ENCODE peak calls at places on chromosomes 12 and 14, in ten cellular contexts. One of them, this sample, is unnamed.

GRCh38 chr14:103544627-103545218 is 15.7 kb downstream of the TRMT61A start:
- DNase-seq in breast epithelium: no peak
- DNase-seq in Panc1: no peak
- DNase-seq in HCT116: no peak
- DNase-seq in SK-N-SH: no peak
- DNase-seq in transverse colon: no peak
- DNase-seq in stomach: no peak
- DNase-seq in esophagus muscularis mucosa: no peak
- DNase-seq in prostate gland: no peak
- DNase-seq in GM23338: no peak
- DNase-seq in this sample: peak; percentile 60

GRCh38 chr12:118319627-118320026 is 53.1 kb downstream of the TAOK3 start:
- DNase-seq in breast epithelium: no peak
- DNase-seq in Panc1: no peak
- DNase-seq in HCT116: no peak
- DNase-seq in SK-N-SH: no peak
- DNase-seq in transverse colon: no peak
- DNase-seq in stomach: no peak
- DNase-seq in esophagus muscularis mucosa: no peak
- DNase-seq in prostate gland: no peak
- DNase-seq in GM23338: no peak
- DNase-seq in this sample: no peak

GRCh38 chr12:52946334-52946733 is 2.6 kb upstream of the KRT18 start:
- DNase-seq in breast epithelium: no peak
- DNase-seq in Panc1: no peak
- DNase-seq in HCT116: no peak
- DNase-seq in SK-N-SH: no peak
- DNase-seq in transverse colon: no peak
- DNase-seq in stomach: no peak
- DNase-seq in esophagus muscularis mucosa: no peak
- DNase-seq in prostate gland: no peak
- DNase-seq in GM23338: no peak
- DNase-seq in this sample: no peak

GRCh38 chr12:43132291-43132690 is 419.7 kb downstream of the ADAMTS20 start:
- DNase-seq in breast epithelium: no peak
- DNase-seq in Panc1: no peak
- DNase-seq in HCT116: no peak
- DNase-seq in SK-N-SH: no peak
- DNase-seq in transverse colon: no peak
- DNase-seq in stomach: no peak
- DNase-seq in esophagus muscularis mucosa: no peak
- DNase-seq in prostate gland: no peak
- DNase-seq in GM23338: no peak
- DNase-seq in this sample: no peak

GRCh38 chr14:31568671-31569070 is 7.5 kb downstream of the NUBPL start:
- DNase-seq in breast epithelium: no peak
- DNase-seq in Panc1: no peak
- DNase-seq in HCT116: no peak
- DNase-seq in SK-N-SH: no peak
- DNase-seq in transverse colon: no peak
- DNase-seq in stomach: no peak
- DNase-seq in esophagus muscularis mucosa: no peak
- DNase-seq in prostate gland: no peak
- DNase-seq in GM23338: no peak
- DNase-seq in this sample: no peak

GRCh38 chr14:103135333-103136075 is 12.2 kb downstream of the TNFAIP2 start:
- DNase-seq in breast epithelium: no peak
- DNase-seq in Panc1: no peak
- DNase-seq in HCT116: no peak
- DNase-seq in SK-N-SH: no peak
- DNase-seq in transverse colon: no peak
- DNase-seq in stomach: no peak
- DNase-seq in esophagus muscularis mucosa: no peak
- DNase-seq in prostate gland: no peak
- DNase-seq in GM23338: no peak
- DNase-seq in this sample: no peak

GRCh38 chr12:120101617-120102016 is 14.9 kb downstream of the RAB35 start:
- DNase-seq in breast epithelium: no peak
- DNase-seq in Panc1: no peak
- DNase-seq in HCT116: no peak
- DNase-seq in SK-N-SH: no peak
- DNase-seq in transverse colon: no peak
- DNase-seq in stomach: peak; percentile 54
- DNase-seq in esophagus muscularis mucosa: no peak
- DNase-seq in prostate gland: peak; percentile 40
- DNase-seq in GM23338: no peak
- DNase-seq in this sample: no peak

GRCh38 chr12:101981868-101982267 is 79.9 kb downstream of the WASHC3 start:
- DNase-seq in breast epithelium: no peak
- DNase-seq in Panc1: no peak
- DNase-seq in HCT116: no peak
- DNase-seq in SK-N-SH: no peak
- DNase-seq in transverse colon: no peak
- DNase-seq in stomach: no peak
- DNase-seq in esophagus muscularis mucosa: no peak
- DNase-seq in prostate gland: no peak
- DNase-seq in GM23338: no peak
- DNase-seq in this sample: no peak

GRCh38 chr12:28035483-28035882 is 63.0 kb upstream of the PTHLH start:
- DNase-seq in breast epithelium: no peak
- DNase-seq in Panc1: peak; percentile 56
- DNase-seq in HCT116: no peak
- DNase-seq in SK-N-SH: no peak
- DNase-seq in transverse colon: no peak
- DNase-seq in stomach: no peak
- DNase-seq in esophagus muscularis mucosa: no peak
- DNase-seq in prostate gland: no peak
- DNase-seq in GM23338: no peak
- DNase-seq in this sample: no peak

GRCh38 chr12:14185441-14186192 is 179.9 kb upstream of the ATF7IP start:
- DNase-seq in breast epithelium: no peak
- DNase-seq in Panc1: peak; percentile 10
- DNase-seq in HCT116: peak; percentile 39
- DNase-seq in SK-N-SH: peak; percentile 37
- DNase-seq in transverse colon: peak; percentile 61
- DNase-seq in stomach: peak; percentile 32
- DNase-seq in esophagus muscularis mucosa: no peak
- DNase-seq in prostate gland: peak; percentile 54
- DNase-seq in GM23338: peak; percentile 93
- DNase-seq in this sample: no peak

GRCh38 chr14:21510735-21511657 is at the start of gene METTL3:
- DNase-seq in breast epithelium: peak; percentile 95
- DNase-seq in Panc1: peak; percentile 90
- DNase-seq in HCT116: peak; percentile 99
- DNase-seq in SK-N-SH: peak; percentile 85
- DNase-seq in transverse colon: peak; percentile 98
- DNase-seq in stomach: peak; percentile 98
- DNase-seq in esophagus muscularis mucosa: peak; percentile 99
- DNase-seq in prostate gland: peak; percentile 98
- DNase-seq in GM23338: peak; percentile 100
- DNase-seq in this sample: peak; percentile 97

GRCh38 chr12:31600252-31600651 is 9.3 kb upstream of the DENND5B start:
- DNase-seq in breast epithelium: no peak
- DNase-seq in Panc1: no peak
- DNase-seq in HCT116: no peak
- DNase-seq in SK-N-SH: no peak
- DNase-seq in transverse colon: no peak
- DNase-seq in stomach: no peak
- DNase-seq in esophagus muscularis mucosa: no peak
- DNase-seq in prostate gland: no peak
- DNase-seq in GM23338: peak; percentile 85
- DNase-seq in this sample: no peak

GRCh38 chr14:59344711-59345455 is 120.3 kb downstream of the GPR135 start:
- DNase-seq in breast epithelium: no peak
- DNase-seq in Panc1: no peak
- DNase-seq in HCT116: no peak
- DNase-seq in SK-N-SH: no peak
- DNase-seq in transverse colon: no peak
- DNase-seq in stomach: no peak
- DNase-seq in esophagus muscularis mucosa: no peak
- DNase-seq in prostate gland: no peak
- DNase-seq in GM23338: no peak
- DNase-seq in this sample: no peak
- H3K4me1 ChIP-seq in breast epithelium: no peaks in the 10 kb centered on the region
- H3K4me1 ChIP-seq in Panc1: no peaks in the 10 kb centered on the region
- H3K4me1 ChIP-seq in HCT116: peaks cover 30% of the 10 kb centered on the region
- H3K4me1 ChIP-seq in SK-N-SH: peaks cover 16% of the 10 kb centered on the region
- H3K4me1 ChIP-seq in transverse colon: peaks cover 6% of the 10 kb centered on the region
- H3K4me1 ChIP-seq in stomach: peaks cover 40% of the 10 kb centered on the region
- H3K4me1 ChIP-seq in esophagus muscularis mucosa: peaks cover 99% of the 10 kb centered on the region
- H3K4me1 ChIP-seq in prostate gland: no peaks in the 10 kb centered on the region
- H3K4me1 ChIP-seq in GM23338: peaks cover 44% of the 10 kb centered on the region
- H3K4me1 ChIP-seq in this sample: no peaks in the 10 kb centered on the region

GRCh38 chr12:48142818-48143674 is 14.3 kb downstream of the ASB8 start:
- DNase-seq in breast epithelium: no peak
- DNase-seq in Panc1: no peak
- DNase-seq in HCT116: no peak
- DNase-seq in SK-N-SH: no peak
- DNase-seq in transverse colon: no peak
- DNase-seq in stomach: no peak
- DNase-seq in esophagus muscularis mucosa: no peak
- DNase-seq in prostate gland: no peak
- DNase-seq in GM23338: peak; percentile 74
- DNase-seq in this sample: no peak

GRCh38 chr12:48145981-48146380 is 11.3 kb downstream of the ASB8 start:
- DNase-seq in breast epithelium: no peak
- DNase-seq in Panc1: no peak
- DNase-seq in HCT116: no peak
- DNase-seq in SK-N-SH: no peak
- DNase-seq in transverse colon: no peak
- DNase-seq in stomach: no peak
- DNase-seq in esophagus muscularis mucosa: no peak
- DNase-seq in prostate gland: no peak
- DNase-seq in GM23338: no peak
- DNase-seq in this sample: no peak

GRCh38 chr12:48143898-48144297 is 13.4 kb downstream of the ASB8 start:
- DNase-seq in breast epithelium: no peak
- DNase-seq in Panc1: no peak
- DNase-seq in HCT116: no peak
- DNase-seq in SK-N-SH: no peak
- DNase-seq in transverse colon: no peak
- DNase-seq in stomach: no peak
- DNase-seq in esophagus muscularis mucosa: no peak
- DNase-seq in prostate gland: no peak
- DNase-seq in GM23338: peak; percentile 60
- DNase-seq in this sample: no peak
- TF ChIP-seq POLR2AphosphoS5 in breast epithelium: no peak
- TF ChIP-seq POLR2AphosphoS5 in Panc1: no peak
- TF ChIP-seq POLR2AphosphoS5 in HCT116: no peak
- TF ChIP-seq POLR2AphosphoS5 in SK-N-SH: no peak
- TF ChIP-seq POLR2AphosphoS5 in transverse colon: no peak
- TF ChIP-seq POLR2AphosphoS5 in stomach: no peak
- TF ChIP-seq POLR2AphosphoS5 in esophagus muscularis mucosa: no peak
- TF ChIP-seq POLR2AphosphoS5 in prostate gland: no peak
- TF ChIP-seq POLR2AphosphoS5 in GM23338: no peak
- TF ChIP-seq POLR2AphosphoS5 in this sample: no peak

GRCh38 chr12:106248849-106249371 is 1.1 kb upstream of the CKAP4 start:
- DNase-seq in breast epithelium: no peak
- DNase-seq in Panc1: no peak
- DNase-seq in HCT116: no peak
- DNase-seq in SK-N-SH: no peak
- DNase-seq in transverse colon: peak; percentile 19
- DNase-seq in stomach: no peak
- DNase-seq in esophagus muscularis mucosa: no peak
- DNase-seq in prostate gland: no peak
- DNase-seq in GM23338: no peak
- DNase-seq in this sample: peak; percentile 81

GRCh38 chr12:106248177-106248848 is 493 bp upstream of the CKAP4 start:
- DNase-seq in breast epithelium: no peak
- DNase-seq in Panc1: no peak
- DNase-seq in HCT116: no peak
- DNase-seq in SK-N-SH: no peak
- DNase-seq in transverse colon: peak; percentile 69
- DNase-seq in stomach: peak; percentile 62
- DNase-seq in esophagus muscularis mucosa: no peak
- DNase-seq in prostate gland: peak; percentile 62
- DNase-seq in GM23338: peak; percentile 59
- DNase-seq in this sample: no peak

GRCh38 chr12:106245767-106246166 is 2.1 kb downstream of the CKAP4 start:
- DNase-seq in breast epithelium: no peak
- DNase-seq in Panc1: no peak
- DNase-seq in HCT116: peak; percentile 79
- DNase-seq in SK-N-SH: no peak
- DNase-seq in transverse colon: peak; percentile 80
- DNase-seq in stomach: peak; percentile 76
- DNase-seq in esophagus muscularis mucosa: no peak
- DNase-seq in prostate gland: peak; percentile 30
- DNase-seq in GM23338: no peak
- DNase-seq in this sample: no peak

GRCh38 chr12:106247731-106248176 is at the start of gene CKAP4:
- DNase-seq in breast epithelium: peak; percentile 68
- DNase-seq in Panc1: no peak
- DNase-seq in HCT116: no peak
- DNase-seq in SK-N-SH: peak; percentile 95
- DNase-seq in transverse colon: peak; percentile 81
- DNase-seq in stomach: peak; percentile 83
- DNase-seq in esophagus muscularis mucosa: no peak
- DNase-seq in prostate gland: peak; percentile 69
- DNase-seq in GM23338: peak; percentile 77
- DNase-seq in this sample: peak; percentile 95

DNA sequence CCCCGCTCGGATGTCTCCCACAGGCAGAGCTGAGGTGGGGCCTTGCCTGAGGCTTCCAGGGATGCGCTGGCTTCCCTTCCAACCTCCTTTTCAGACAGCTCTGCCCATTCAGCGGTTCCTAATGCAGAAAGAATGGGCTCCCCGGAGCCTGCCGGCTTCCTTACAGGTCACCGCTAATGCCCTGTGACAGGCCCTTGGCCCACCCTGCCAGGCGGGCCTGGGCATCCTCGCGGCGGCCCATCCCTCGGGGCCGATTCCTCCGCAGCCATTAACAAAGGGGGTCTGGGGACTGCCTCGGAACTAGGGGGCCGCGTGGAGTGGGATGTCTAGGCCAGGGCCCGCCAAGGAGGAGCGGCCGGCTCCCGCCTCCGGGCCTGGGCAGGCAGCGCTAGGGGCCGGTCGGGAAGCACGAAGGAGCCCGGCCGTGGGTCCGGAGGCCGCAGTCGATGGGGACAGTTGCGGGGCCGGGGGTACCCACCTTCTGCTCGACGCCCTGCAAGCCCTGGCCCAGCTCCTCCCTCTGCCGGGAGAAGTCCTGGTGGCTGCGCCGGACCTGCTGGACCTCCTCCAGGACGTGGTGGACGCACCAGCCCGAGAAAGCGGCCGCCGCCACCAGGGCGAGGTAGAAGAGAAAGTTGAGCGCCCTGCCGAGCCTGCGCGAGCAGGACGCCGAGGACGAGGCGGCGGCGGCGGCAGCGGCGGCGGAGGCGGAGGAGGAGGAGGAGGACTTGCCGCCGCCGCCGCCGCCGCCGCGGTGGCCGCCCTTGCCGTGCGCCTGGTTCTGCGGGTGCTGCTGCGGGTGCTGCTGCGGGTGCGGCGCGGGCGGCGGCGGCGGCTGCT is 709 bp downstream of the CKAP4 start:
- DNase-seq in breast epithelium: peak; percentile 63
- DNase-seq in Panc1: no peak
- DNase-seq in HCT116: no peak
- DNase-seq in SK-N-SH: peak; percentile 81
- DNase-seq in transverse colon: peak; percentile 63
- DNase-seq in stomach: peak; percentile 75
- DNase-seq in esophagus muscularis mucosa: no peak
- DNase-seq in prostate gland: peak; percentile 36
- DNase-seq in GM23338: peak; percentile 56
- DNase-seq in this sample: peak; percentile 92
- TF ChIP-seq CTCF in breast epithelium: no peak
- TF ChIP-seq CTCF in Panc1: no peak
- TF ChIP-seq CTCF in HCT116: no peak
- TF ChIP-seq CTCF in SK-N-SH: no peak
- TF ChIP-seq CTCF in transverse colon: peak; percentile 5
- TF ChIP-seq CTCF in stomach: no peak
- TF ChIP-seq CTCF in esophagus muscularis mucosa: peak; percentile 29
- TF ChIP-seq CTCF in prostate gland: peak; percentile 10
- TF ChIP-seq CTCF in GM23338: no peak
- TF ChIP-seq CTCF in this sample: no peak

GRCh38 chr14:24889843-24890242 is 160.1 kb downstream of the STXBP6 start:
- DNase-seq in breast epithelium: no peak
- DNase-seq in Panc1: no peak
- DNase-seq in HCT116: no peak
- DNase-seq in SK-N-SH: no peak
- DNase-seq in transverse colon: no peak
- DNase-seq in stomach: no peak
- DNase-seq in esophagus muscularis mucosa: no peak
- DNase-seq in prostate gland: no peak
- DNase-seq in GM23338: no peak
- DNase-seq in this sample: no peak
- H3K4me1 ChIP-seq in breast epithelium: no peaks in the 10 kb centered on the region
- H3K4me1 ChIP-seq in Panc1: no peaks in the 10 kb centered on the region
- H3K4me1 ChIP-seq in HCT116: no peaks in the 10 kb centered on the region
- H3K4me1 ChIP-seq in SK-N-SH: no peaks in the 10 kb centered on the region
- H3K4me1 ChIP-seq in transverse colon: no peaks in the 10 kb centered on the region
- H3K4me1 ChIP-seq in stomach: peaks cover 6% of the 10 kb centered on the region
- H3K4me1 ChIP-seq in esophagus muscularis mucosa: no peaks in the 10 kb centered on the region
- H3K4me1 ChIP-seq in prostate gland: no peaks in the 10 kb centered on the region
- H3K4me1 ChIP-seq in GM23338: peaks cover 7% of the 10 kb centered on the region
- H3K4me1 ChIP-seq in this sample: no peaks in the 10 kb centered on the region